ENCODE peak calls at places on chromosomes 5 and 9, in four cellular contexts. X, C, Y and J are unnamed samples.

GRCh38 chr5:131505237-131505908 is 129.7 kb downstream of the RAPGEF6 start:
- DNase-seq in Y (no peak), C (no peak), X (no peak), J (no peak)

GRCh38 chr9:113624721-113625120 is 161.2 kb downstream of the RGS3 start:
- DNase-seq in Y (no peak), C (peak), X (peak), J (peak)

GRCh38 chr9:18189876-18190670 is 283.9 kb upstream of the ADAMTSL1 start:
- DNase-seq in Y (no peak), C (no peak), X (no peak), J (no peak)

GRCh38 chr9:129336130-129336528 is 158.1 kb upstream of the IER5L start:
- DNase-seq in C (no peak), X (no peak), Y (no peak), J (no peak)

GRCh38 chr9:119221281-119221680 is 148.0 kb downstream of the BRINP1 start:
- DNase-seq in X (no peak), Y (no peak), C (no peak), J (no peak)

GRCh38 chr9:135602789-135603481 is 36.4 kb downstream of the GLT6D1 start:
- DNase-seq in X (peak), Y (peak), C (peak), J (peak)

GRCh38 chr5:171907731-171908343 is 98.6 kb downstream of the FBXW11 start:
- DNase-seq in C (no peak), Y (peak), X (no peak), J (peak)

GRCh38 chr9:30075451-30076199 is 2308.8 kb upstream of the ACO1 start:
- DNase-seq in X (no peak), Y (no peak), C (no peak), J (no peak)

GRCh38 chr9:74804018-74804385 is 83.7 kb downstream of the TRPM6 start:
- DNase-seq in Y (no peak), C (no peak), X (no peak), J (no peak)

GRCh38 chr9:115939065-115939765 is 214.4 kb upstream of the PAPPA start:
- DNase-seq in C (no peak), X (no peak), Y (no peak), J (no peak)
- TF ChIP-seq POLR2A in C (no peak), X (no peak), Y (no peak), J (no peak)

GRCh38 chr5:126482591-126482990 is 59.4 kb downstream of the GRAMD2B start:
- DNase-seq in X (no peak), C (no peak), Y (no peak), J (no peak)

GRCh38 chr5:126480824-126481223 is 57.6 kb downstream of the GRAMD2B start:
- DNase-seq in Y (no peak), C (no peak), X (no peak), J (no peak)

GRCh38 chr5:126481243-126481642 is 58.0 kb downstream of the GRAMD2B start:
- DNase-seq in C (no peak), Y (no peak), X (no peak), J (no peak)

GRCh38 chr5:126484248-126484647 is 61.0 kb downstream of the GRAMD2B start:
- DNase-seq in X (no peak), C (no peak), Y (no peak), J (no peak)

DNA sequence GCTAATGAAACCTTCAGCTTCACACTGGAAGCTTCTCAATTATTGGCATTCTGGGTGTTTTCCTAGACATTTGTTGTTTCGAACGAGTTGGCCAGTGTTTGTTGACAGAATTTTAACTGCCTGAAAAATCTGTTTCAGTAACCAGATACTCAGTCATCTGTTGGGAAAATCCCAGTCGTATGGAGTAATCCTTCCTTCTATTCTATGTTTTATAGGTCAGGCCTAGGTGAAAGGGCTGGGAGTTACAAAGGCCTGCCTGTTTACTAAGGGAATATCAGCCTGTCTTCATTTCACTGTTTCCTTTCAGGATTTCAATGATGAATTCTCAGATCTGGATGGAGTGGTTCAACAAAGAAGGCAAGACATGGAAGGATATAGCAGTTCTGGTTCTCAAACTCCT is 59.9 kb downstream of the GRAMD2B start:
- DNase-seq in C (no peak), X (no peak), Y (no peak), J (no peak)
- TF ChIP-seq POLR2A in C (no peak), X (no peak), Y (no peak), J (no peak)

GRCh38 chr9:38392235-38393127 is at the start of gene ALDH1B1:
- DNase-seq in X (peak), C (peak), Y (peak), J (peak)
- TF ChIP-seq POLR2A in X (peak), C (peak), Y (peak), J (peak)

DNA sequence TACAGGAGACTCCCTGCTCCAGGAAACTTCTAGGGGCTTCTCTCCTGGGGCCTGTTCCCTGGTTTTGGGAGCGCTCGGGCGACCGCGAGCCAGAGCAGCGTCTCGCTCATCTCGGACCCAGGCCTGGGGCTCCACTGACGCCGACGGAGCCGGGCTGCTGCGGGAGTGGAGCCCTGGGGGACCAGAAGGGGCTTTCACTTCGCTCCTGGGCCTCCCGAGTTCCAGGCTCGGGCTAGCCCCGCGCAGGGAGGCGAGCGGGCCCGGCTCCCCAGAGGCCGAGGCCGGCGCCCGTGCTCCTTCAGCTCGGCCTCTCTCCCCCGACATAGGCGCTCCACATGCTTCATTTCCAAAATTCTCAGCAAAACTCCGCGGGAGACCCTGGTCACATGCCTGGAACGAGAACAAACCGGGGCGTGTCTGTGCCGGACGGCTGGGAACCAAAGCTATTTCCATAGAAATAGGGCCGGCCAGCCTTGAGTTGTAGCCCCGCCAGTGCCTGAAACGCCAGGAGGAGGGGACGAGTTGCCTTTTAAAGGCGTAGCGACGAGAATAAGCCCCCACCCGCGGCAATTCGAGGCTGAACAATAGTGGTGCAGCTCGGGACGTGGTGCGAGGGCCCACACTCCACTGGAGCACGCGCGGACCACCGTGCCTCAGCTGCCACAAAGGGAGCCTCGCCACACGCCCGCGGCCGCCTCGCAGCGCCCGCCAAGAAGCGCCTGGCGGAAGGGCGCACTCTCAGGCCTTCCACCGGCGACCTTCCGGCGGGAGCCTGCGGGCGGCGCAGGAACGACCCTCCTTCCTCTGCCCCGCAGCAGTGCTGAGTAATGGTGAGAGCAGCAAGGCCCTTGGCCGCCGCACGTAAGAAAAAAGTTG is 1.1 kb upstream of the G3BP1 start:
- DNase-seq in C (peak), X (peak), Y (peak), J (peak)
- TF ChIP-seq POLR2A in C (no peak), X (no peak), Y (no peak), J (no peak)

DNA sequence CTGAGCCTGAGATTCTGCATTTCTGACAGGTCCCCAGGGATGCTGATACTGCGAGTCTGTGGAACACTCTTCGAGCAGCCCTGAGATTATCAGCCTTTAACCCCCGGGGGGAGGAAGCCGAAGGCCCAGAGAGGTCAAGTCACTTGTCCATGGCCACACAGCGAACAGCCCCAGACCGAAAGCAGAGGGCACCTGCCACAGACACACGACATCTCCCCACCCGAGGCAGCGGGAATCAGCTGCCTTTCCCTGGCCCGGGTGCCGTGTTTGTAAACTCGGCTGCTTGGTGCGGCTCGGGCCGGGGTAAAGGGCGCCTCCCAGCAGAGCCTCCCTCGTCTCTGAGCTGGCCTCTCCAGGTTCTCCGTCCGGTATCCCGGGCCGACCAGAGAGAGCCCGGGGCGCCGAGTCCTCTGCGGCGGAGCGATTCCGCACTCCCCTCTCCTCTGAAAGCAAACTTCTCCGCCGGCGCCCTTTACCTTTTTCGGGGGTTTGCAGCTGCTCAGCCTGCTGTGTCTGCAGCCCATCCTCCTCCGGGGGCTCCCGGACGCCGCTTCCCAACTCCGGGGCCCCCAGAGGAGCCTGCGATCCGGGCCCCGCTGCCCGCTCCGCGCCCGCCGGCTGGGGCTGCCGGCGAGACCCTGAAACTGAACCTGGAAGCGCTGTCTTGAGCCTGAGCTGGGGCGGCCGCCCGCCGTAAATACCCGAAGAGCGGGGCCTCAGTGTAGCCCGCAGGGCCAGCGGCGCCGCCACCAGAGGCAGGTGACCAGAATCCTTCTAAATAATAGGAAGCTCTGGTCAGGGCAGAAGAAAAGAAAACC is at the start of gene CCDC69:
- DNase-seq in C (peak), Y (peak), X (peak), J (peak)
- TF ChIP-seq POLR2A in C (peak), Y (peak), X (peak), J (peak)

GRCh38 chr5:74519161-74519571 is 121.4 kb downstream of the ENC1 start:
- DNase-seq in X (no peak), C (no peak), Y (no peak), J (no peak)
- TF ChIP-seq POLR2A in X (no peak), C (no peak), Y (no peak), J (no peak)

GRCh38 chr5:65624025-65624569 is at the start of gene TRIM23:
- DNase-seq in Y (peak), X (peak), C (peak), J (peak)
- TF ChIP-seq POLR2A in Y (peak), X (peak), C (peak), J (no peak)

DNA sequence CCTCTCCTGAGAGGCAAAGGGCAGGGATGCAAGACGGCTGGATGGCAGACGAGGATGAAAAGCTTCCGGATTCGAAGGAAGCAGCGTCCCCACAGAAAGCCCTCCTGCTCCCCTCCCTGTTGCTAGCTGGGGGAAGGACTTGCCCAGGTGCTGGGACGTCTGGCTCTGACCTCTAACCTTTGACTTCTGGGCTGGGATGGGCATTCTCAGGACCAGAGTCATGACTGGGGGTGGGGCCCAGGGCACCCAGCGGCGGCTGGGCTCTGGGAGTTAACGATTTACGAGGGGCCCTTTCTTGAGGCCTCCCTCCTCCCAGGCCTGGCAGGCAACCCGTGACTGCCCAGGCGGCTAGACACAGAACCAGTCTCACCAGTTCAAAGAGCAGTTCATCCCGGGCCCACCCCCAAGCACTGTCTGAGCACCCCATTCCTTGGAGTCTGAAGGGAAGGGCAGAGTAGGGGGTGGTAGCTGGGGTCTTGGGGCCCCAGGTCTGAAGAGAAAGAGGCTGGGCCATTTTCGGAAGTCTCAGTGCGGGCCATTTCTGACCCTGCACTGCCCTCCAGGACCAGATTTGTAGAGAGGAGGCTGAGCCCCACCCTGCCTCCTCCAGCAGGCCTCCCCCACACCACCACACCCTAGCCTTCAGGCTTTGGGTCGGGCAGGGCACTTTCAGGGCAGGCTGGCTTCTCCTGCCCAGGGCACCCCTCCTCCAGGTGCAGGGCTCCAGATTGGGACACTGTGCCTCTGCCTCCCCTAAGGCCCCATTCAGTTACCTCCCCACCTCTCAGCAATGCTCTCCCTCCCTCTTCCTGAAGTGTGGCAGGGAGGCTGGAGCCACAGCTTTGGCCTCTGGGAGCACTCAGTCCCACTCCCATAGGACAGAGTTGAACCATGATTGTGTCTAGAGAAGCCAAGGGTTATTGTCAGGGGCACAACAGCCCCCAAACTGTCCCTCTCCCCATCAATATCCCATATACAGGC is 5.0 kb upstream of the CXXC5 start:
- DNase-seq in X (peak), C (peak), Y (peak), J (peak)
- TF ChIP-seq POLR2A in X (peak), C (no peak), Y (no peak), J (peak)

GRCh38 chr5:116576043-116576713 is 1.6 kb upstream of the SEMA6A start:
- DNase-seq in C (peak), Y (peak), X (peak), J (peak)

GRCh38 chr5:116573617-116574431 is 799 bp downstream of the SEMA6A start:
- DNase-seq in C (no peak), X (no peak), Y (peak), J (peak)

GRCh38 chr5:116573279-116573616 is 1.4 kb downstream of the SEMA6A start:
- DNase-seq in C (peak), X (peak), Y (peak), J (peak)

GRCh38 chr5:116575635-116576042 is 1.0 kb upstream of the SEMA6A start:
- DNase-seq in C (no peak), X (no peak), Y (peak), J (peak)

DNA sequence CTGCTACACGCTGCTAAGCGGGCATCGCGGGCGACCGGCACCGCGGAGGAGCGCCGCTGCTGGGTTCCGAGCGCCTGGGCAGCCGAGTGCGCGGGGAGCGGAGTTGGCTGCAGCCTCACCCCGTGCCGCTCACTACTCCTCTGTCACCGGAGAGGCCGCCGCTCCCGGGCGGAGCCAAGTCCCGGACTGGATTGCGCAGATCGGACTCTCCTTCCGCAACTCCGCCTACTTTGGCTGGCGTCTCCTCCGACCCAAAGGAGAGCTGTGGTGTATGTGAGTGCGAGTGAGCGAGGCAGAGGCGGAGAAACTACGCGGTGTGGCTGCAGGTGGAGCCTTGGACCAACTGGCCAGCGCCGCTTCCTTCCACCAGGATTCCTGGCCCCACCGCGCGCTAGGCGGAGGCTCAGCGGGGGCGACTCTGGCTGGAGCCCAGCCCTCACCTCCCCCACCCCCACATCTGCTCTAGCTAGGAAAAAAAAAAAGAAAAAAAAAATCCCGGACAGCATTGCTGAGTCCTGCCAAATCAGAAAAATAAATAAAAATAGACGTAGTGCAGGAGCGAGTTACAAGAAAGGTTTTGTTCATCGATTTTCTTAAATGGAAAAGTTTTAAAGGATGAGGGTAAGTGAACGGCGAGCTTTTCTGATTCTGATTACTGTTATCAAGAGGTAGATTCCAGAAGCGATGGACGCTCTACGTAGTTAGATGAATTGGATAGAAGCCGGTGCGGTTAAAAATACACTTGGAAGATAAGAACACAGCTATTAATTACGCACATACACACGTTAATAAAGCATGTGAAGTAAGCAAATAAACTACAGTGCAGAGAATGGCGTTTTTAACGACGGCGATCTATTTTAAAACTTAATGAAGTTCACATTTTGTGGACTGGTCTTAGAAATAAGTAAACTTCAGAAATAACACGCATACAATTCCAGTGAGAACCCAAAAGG is at the start of gene SEMA6A:
- DNase-seq in X (peak), C (peak), Y (peak), J (peak)
- TF ChIP-seq POLR2A in X (peak), C (peak), Y (peak), J (peak)